ENCODE peak calls at places on chromosome 18, in ten cellular contexts. H is WERI-Rb-1, M is endothelial cell, P is cardiac fibroblast, Q is fibroblast of the aortic adventitia, Y is tibial artery, J is nephron progenitor cell, C is spleen, D is activated B cell treated with CpG ODN at 0.5 μM for 24 hours, K is pancreas. W is an unnamed sample.

GRCh38 chr18:75066936-75067335 is 142.0 kb downstream of the PTGR3 start:
- DNase-seq in Y (no peak), J (no peak), Q (no peak), H (no peak), D (no peak), P (no peak), M (no peak), C (no peak), K (no peak), W (no peak)

GRCh38 chr18:24112874-24113615 is 25.8 kb upstream of the CABYR start:
- DNase-seq in H (peak), K (peak), D (no peak), Q (no peak), C (no peak), M (no peak), P (peak), Y (no peak), J (no peak), W (peak)

GRCh38 chr18:2799369-2799768 is 47.4 kb upstream of the EMILIN2 start:
- DNase-seq in Y (no peak), Q (no peak), J (no peak), K (no peak), P (no peak), M (no peak), C (no peak), D (no peak), H (no peak), W (no peak)

GRCh38 chr18:26574958-26575864 is 26.9 kb upstream of the KCTD1 start:
- DNase-seq in C (peak), D (no peak), H (no peak), M (peak), P (peak), Q (peak), J (peak), Y (no peak), K (peak), W (peak)

GRCh38 chr18:36600548-36600947 is 228.3 kb downstream of the TPGS2 start:
- DNase-seq in C (no peak), J (no peak), D (no peak), Q (no peak), Y (no peak), M (no peak), H (no peak), P (no peak), K (no peak), W (no peak)

GRCh38 chr18:69569133-69569532 is 168.4 kb downstream of the DOK6 start:
- DNase-seq in P (no peak), M (no peak), J (no peak), Y (no peak), C (no peak), Q (no peak), K (no peak), D (no peak), H (no peak), W (no peak)

GRCh38 chr18:23779696-23780303 is 90.5 kb downstream of the LAMA3 start:
- DNase-seq in P (peak), K (no peak), J (peak), H (no peak), C (no peak), M (no peak), Y (no peak), D (no peak), Q (peak), W (peak)

GRCh38 chr18:21463718-21464117 is 136.8 kb downstream of the ESCO1 start:
- DNase-seq in C (no peak), J (no peak), D (no peak), K (no peak), P (no peak), Q (peak), M (no peak), Y (peak), H (no peak), W (no peak)

GRCh38 chr18:60676807-60677206 is 304.2 kb upstream of the MC4R start:
- DNase-seq in Y (no peak), K (no peak), H (peak), J (no peak), M (no peak), D (no peak), C (no peak), P (no peak), Q (no peak), W (peak)

GRCh38 chr18:36195427-36196122 is 8.3 kb downstream of the MOCOS start:
- DNase-seq in Q (peak), H (no peak), K (no peak), P (no peak), M (no peak), Y (no peak), C (peak), D (no peak), J (no peak), W (no peak)

GRCh38 chr18:78625895-78626294 is 353.7 kb upstream of the SALL3 start:
- DNase-seq in K (no peak), C (no peak), J (no peak), Q (no peak), D (no peak), H (no peak), M (no peak), Y (no peak), P (no peak), W (no peak)

GRCh38 chr18:48872234-48873145 is 78.3 kb downstream of the SMAD7 start:
- DNase-seq in P (peak), D (no peak), K (no peak), M (no peak), H (no peak), J (no peak), C (no peak), Y (no peak), Q (peak), W (peak)

GRCh38 chr18:74832999-74833398 is 235.3 kb downstream of the ZNF407 start:
- DNase-seq in D (no peak), C (no peak), H (no peak), Y (no peak), P (no peak), K (no peak), Q (no peak), J (no peak), M (no peak), W (no peak)

GRCh38 chr18:66916834-66917233 is 312.9 kb upstream of the CDH19 start:
- DNase-seq in H (no peak), M (no peak), J (no peak), Y (no peak), C (no peak), Q (no peak), P (peak), D (no peak), K (no peak), W (peak)

GRCh38 chr18:23191952-23192662 is 56.8 kb downstream of the CABLES1 start:
- DNase-seq in Y (no peak), P (peak), H (no peak), K (peak), J (no peak), Q (peak), C (peak), M (peak), D (no peak), W (peak)

GRCh38 chr18:28995319-28995718 is 818.4 kb upstream of the CDH2 start:
- DNase-seq in K (no peak), Q (peak), D (no peak), P (peak), H (peak), Y (no peak), C (no peak), M (no peak), J (no peak), W (peak)
- TF ChIP-seq CTCF in K (no peak), Q (peak), D (no peak), P (peak), H (no peak), Y (no peak), C (no peak), M (no peak), J (no peak), W (peak)

DNA sequence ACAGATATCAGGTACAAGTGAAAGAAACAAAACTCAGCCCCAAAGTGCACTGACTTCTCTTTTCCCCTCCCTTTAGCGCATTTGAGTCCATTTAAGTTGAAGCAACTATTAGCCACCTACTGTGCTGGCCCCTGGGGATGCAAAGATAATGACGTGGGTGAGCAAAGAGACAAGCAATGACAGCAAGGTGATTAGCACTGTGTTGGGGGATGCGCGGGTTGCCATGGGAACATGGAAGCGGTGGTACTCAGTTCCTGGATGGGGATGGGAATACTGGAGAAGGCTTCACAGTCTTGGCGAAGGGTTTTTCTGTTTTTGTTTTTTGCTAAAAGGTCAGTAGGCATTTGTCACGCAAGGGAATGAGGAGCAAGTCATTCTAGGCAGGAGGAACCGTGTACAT is 205.8 kb downstream of the LDLRAD4 start:
- DNase-seq in P (no peak), K (no peak), C (no peak), J (no peak), Q (no peak), H (no peak), M (no peak), Y (no peak), D (no peak), W (no peak)
- TF ChIP-seq CTCF in P (no peak), K (no peak), C (no peak), J (no peak), Q (no peak), H (no peak), M (no peak), Y (no peak), D (no peak), W (no peak)

GRCh38 chr18:53698907-53699306 is 525.6 kb downstream of the MBD2 start:
- DNase-seq in M (peak), C (no peak), Q (peak), K (peak), H (peak), D (no peak), Y (no peak), J (peak), P (peak), W (peak)
- TF ChIP-seq CTCF in M (no peak), C (no peak), Q (peak), K (no peak), H (peak), D (no peak), Y (peak), J (peak), P (peak), W (peak)

DNA sequence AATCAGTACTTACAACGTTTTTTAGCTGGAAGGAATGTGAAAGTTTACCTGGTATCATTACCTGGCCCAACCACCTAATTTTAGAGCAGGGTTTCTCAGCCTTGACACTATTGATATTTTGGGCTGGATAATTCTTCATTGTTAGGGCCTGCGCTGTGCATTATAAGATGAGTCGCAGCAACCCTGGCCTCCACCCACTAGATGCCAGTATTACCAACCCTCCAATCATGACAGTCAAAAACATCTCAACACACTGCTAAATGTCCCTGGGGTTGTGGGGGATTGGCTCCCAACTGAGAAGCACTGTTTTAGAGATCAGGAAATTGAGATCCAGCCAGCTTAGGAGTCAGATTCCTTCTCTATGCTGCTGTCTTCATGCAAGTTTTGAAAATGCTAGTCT is 265.3 kb upstream of the TCF4 start:
- DNase-seq in J (no peak), P (no peak), H (no peak), C (no peak), Q (no peak), D (no peak), M (no peak), Y (no peak), K (no peak), W (no peak)
- TF ChIP-seq CTCF in J (no peak), P (no peak), H (no peak), C (no peak), Q (no peak), D (no peak), M (no peak), Y (no peak), K (no peak), W (no peak)

DNA sequence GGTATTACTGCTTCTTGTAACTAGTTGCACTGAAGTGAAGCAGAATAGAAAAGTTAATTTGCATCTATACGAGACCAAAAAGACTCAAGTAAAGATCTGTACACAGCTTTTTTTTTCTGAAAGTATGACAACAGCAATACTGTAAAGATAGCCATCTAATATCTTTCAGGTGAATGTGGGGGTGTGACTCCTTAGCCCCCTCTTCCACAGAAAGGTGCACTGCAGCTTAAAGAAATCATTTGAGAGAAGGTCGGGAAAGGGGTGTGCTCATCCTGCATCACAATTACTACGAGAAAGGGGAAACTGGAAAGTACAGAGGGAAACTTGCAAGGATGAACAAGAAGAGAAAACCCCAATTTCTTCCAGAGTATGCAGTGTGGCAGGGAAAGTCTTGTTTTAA is 255.6 kb downstream of the CCDC178 start:
- DNase-seq in P (no peak), M (no peak), Y (no peak), J (no peak), Q (no peak), D (no peak), K (no peak), C (no peak), H (no peak), W (no peak)
- TF ChIP-seq CTCF in P (no peak), M (peak), Y (no peak), J (peak), Q (no peak), D (no peak), K (no peak), C (no peak), H (peak), W (no peak)

GRCh38 chr18:63342206-63342605 is 22.6 kb upstream of the BCL2 start:
- DNase-seq in D (no peak), C (no peak), K (no peak), Q (peak), P (peak), Y (no peak), M (peak), J (peak), H (peak), W (peak)
- TF ChIP-seq CTCF in D (no peak), C (no peak), K (no peak), Q (peak), P (peak), Y (no peak), M (peak), J (peak), H (peak), W (no peak)

GRCh38 chr18:42426496-42427015 is 471.5 kb downstream of the PIK3C3 start:
- DNase-seq in Y (no peak), M (no peak), Q (peak), J (no peak), D (no peak), P (peak), H (no peak), C (no peak), K (no peak), W (peak)

GRCh38 chr18:42429208-42429607 is 474.2 kb downstream of the PIK3C3 start:
- DNase-seq in D (no peak), K (no peak), Y (no peak), P (peak), Q (no peak), H (no peak), M (no peak), J (no peak), C (no peak), W (peak)

GRCh38 chr18:42425025-42425424 is 470.0 kb downstream of the PIK3C3 start:
- DNase-seq in Q (no peak), M (no peak), C (no peak), P (peak), H (no peak), K (no peak), D (no peak), J (no peak), Y (no peak), W (no peak)
- TF ChIP-seq CTCF in Q (no peak), M (no peak), C (no peak), P (no peak), H (no peak), K (no peak), D (no peak), J (no peak), Y (no peak), W (no peak)

DNA sequence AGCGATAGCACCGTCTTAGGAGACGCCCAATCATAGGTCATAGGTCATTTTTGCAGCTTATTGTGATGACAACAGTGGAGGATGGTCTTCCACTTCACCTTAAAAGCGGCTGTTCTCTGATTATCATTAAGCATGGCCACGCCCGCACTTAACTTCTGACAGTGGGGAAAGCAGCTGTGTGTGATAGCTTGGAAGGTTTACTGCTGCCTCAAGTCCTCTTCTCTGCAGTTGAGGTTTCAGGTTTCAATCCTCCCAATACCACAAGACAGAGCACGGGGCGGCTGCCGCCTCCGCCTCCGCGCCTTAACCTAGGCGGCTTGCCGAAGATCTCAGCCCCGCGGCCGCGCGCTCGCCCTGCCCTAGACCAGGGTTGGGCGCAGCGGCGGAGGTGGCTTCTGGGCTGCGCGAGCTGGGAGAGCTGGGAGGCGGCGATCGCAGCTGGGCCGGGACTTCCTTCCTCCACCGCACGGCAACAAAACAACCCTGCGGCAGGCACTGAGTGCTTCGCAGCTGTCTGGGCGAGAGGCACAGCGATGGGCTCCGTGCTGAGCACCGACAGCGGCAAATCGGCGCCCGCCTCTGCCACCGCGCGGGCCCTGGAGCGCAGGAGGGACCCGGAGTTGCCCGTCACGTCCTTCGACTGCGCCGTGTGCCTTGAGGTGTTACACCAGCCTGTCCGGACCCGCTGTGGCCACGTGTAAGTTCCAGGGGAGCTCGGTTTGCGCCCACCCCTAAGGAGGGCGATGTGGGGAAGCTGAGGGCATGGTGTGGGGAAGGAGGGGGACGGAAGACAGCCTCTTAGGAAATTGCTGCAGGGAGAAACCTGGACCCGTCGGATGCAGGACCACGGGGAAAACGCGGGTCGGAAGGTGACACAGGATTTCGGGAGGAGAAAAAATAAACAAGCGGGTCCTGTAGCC is at the start of gene RNF125:
- DNase-seq in Q (peak), H (peak), M (peak), Y (peak), J (peak), C (peak), K (peak), D (peak), P (peak), W (peak)
- TF ChIP-seq CTCF in Q (no peak), H (no peak), M (no peak), Y (no peak), J (no peak), C (no peak), K (no peak), D (no peak), P (no peak), W (no peak)

DNA sequence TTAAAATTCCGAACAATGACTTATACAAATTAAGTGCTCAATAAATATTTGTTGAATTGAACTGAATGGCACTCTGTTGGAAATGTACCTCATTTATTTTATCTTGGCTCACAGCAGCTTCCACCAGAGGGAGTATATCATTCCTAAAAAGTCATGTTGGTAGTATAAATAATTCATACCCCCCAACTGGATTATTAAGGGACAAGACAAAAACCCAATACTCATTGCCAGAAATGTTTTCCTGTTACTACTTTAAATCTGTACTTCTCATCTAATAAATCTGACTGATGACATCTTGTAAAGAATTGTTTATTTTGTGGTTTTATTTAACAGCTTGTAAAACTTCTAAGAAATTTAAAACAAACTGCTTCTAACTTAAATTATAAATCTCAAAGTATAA is 163.9 kb downstream of the CDH2 start:
- DNase-seq in H (no peak), Q (peak), D (no peak), M (no peak), C (no peak), P (peak), J (no peak), K (no peak), Y (no peak), W (peak)
- TF ChIP-seq CTCF in H (no peak), Q (peak), D (no peak), M (peak), C (no peak), P (peak), J (peak), K (no peak), Y (no peak), W (peak)